ENCODE peak calls at places on chromosomes 4 and X, in nine cellular contexts. One of them, this sample, is unnamed.

GRCh38 chr4:169105620-169106019 is 95.6 kb upstream of the CBR4 start:
- DNase-seq in sigmoid colon: no peak
- DNase-seq in hepatocyte: no peak
- DNase-seq in body of pancreas: no peak
- DNase-seq in PC-3: no peak
- DNase-seq in A549: no peak
- DNase-seq in endothelial cell of umbilical vein: no peak
- DNase-seq in left lung: no peak
- DNase-seq in astrocyte: no peak
- DNase-seq in this sample: no peak

GRCh38 chr4:61528595-61528994 is 328.5 kb downstream of the ADGRL3 start:
- DNase-seq in sigmoid colon: no peak
- DNase-seq in hepatocyte: no peak
- DNase-seq in body of pancreas: no peak
- DNase-seq in PC-3: no peak
- DNase-seq in A549: no peak
- DNase-seq in endothelial cell of umbilical vein: no peak
- DNase-seq in left lung: no peak
- DNase-seq in astrocyte: no peak
- DNase-seq in this sample: no peak

GRCh38 chr4:7353846-7354610 is 80.7 kb downstream of the PSAPL1 start:
- DNase-seq in sigmoid colon: no peak
- DNase-seq in hepatocyte: no peak
- DNase-seq in body of pancreas: no peak
- DNase-seq in PC-3: no peak
- DNase-seq in A549: no peak
- DNase-seq in endothelial cell of umbilical vein: no peak
- DNase-seq in left lung: no peak
- DNase-seq in astrocyte: no peak
- DNase-seq in this sample: no peak

GRCh38 chrX:120450163-120450562 is 18.9 kb downstream of the LAMP2 start:
- DNase-seq in sigmoid colon: no peak
- DNase-seq in hepatocyte: no peak
- DNase-seq in body of pancreas: no peak
- DNase-seq in PC-3: peak
- DNase-seq in A549: peak
- DNase-seq in endothelial cell of umbilical vein: peak
- DNase-seq in left lung: no peak
- DNase-seq in astrocyte: no peak
- DNase-seq in this sample: no peak

GRCh38 chr4:56728512-56728911 is 47.4 kb upstream of the HOPX start:
- DNase-seq in sigmoid colon: peak
- DNase-seq in hepatocyte: peak
- DNase-seq in body of pancreas: no peak
- DNase-seq in PC-3: peak
- DNase-seq in A549: peak
- DNase-seq in endothelial cell of umbilical vein: peak
- DNase-seq in left lung: peak
- DNase-seq in astrocyte: peak
- DNase-seq in this sample: peak

GRCh38 chr4:177001271-177002175 is 208.8 kb upstream of the VEGFC start:
- DNase-seq in sigmoid colon: no peak
- DNase-seq in hepatocyte: no peak
- DNase-seq in body of pancreas: no peak
- DNase-seq in PC-3: peak
- DNase-seq in A549: peak
- DNase-seq in endothelial cell of umbilical vein: no peak
- DNase-seq in left lung: no peak
- DNase-seq in astrocyte: peak
- DNase-seq in this sample: no peak

GRCh38 chrX:82756272-82756671 is 751.8 kb upstream of the POU3F4 start:
- DNase-seq in sigmoid colon: no peak
- DNase-seq in hepatocyte: no peak
- DNase-seq in body of pancreas: no peak
- DNase-seq in PC-3: peak
- DNase-seq in A549: no peak
- DNase-seq in endothelial cell of umbilical vein: no peak
- DNase-seq in left lung: no peak
- DNase-seq in astrocyte: no peak
- DNase-seq in this sample: no peak

GRCh38 chr4:101621120-101621519 is 169.4 kb upstream of the BANK1 start:
- DNase-seq in sigmoid colon: no peak
- DNase-seq in hepatocyte: no peak
- DNase-seq in body of pancreas: no peak
- DNase-seq in PC-3: no peak
- DNase-seq in A549: no peak
- DNase-seq in endothelial cell of umbilical vein: no peak
- DNase-seq in left lung: no peak
- DNase-seq in astrocyte: peak
- DNase-seq in this sample: no peak

GRCh38 chr4:110780538-110780937 is 157.7 kb upstream of the PITX2 start:
- DNase-seq in sigmoid colon: no peak
- DNase-seq in hepatocyte: no peak
- DNase-seq in body of pancreas: no peak
- DNase-seq in PC-3: no peak
- DNase-seq in A549: no peak
- DNase-seq in endothelial cell of umbilical vein: no peak
- DNase-seq in left lung: no peak
- DNase-seq in astrocyte: no peak
- DNase-seq in this sample: no peak

DNA sequence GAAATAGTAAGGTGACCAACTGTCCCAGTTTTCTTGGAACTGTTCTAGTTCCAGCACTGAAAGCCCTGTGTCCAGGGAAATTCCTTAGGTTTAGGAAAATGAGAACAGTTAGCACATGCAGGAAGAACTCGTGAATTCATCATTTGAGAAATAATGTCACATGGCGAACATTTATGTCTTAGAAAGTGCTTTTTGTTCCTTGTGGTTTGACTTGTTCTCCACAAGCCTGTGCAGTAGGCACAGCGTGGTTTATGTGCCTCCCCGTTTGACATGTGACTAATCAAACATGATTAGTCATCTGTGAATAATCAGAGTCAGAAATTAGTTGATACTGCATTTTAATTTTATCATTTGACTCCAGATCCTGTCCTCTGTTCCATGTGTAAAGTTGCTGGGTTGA is 556.0 kb upstream of the CPEB2 start:
- DNase-seq in sigmoid colon: no peak
- DNase-seq in hepatocyte: no peak
- DNase-seq in body of pancreas: no peak
- DNase-seq in PC-3: peak
- DNase-seq in A549: no peak
- DNase-seq in endothelial cell of umbilical vein: no peak
- DNase-seq in left lung: no peak
- DNase-seq in astrocyte: peak
- DNase-seq in this sample: no peak
- H3K27ac ChIP-seq in sigmoid colon: no peak
- H3K27ac ChIP-seq in hepatocyte: no peak
- H3K27ac ChIP-seq in body of pancreas: no peak
- H3K27ac ChIP-seq in PC-3: peak
- H3K27ac ChIP-seq in A549: no peak
- H3K27ac ChIP-seq in endothelial cell of umbilical vein: no peak
- H3K27ac ChIP-seq in left lung: no peak
- H3K27ac ChIP-seq in astrocyte: no peak
- H3K27ac ChIP-seq in this sample: no peak

DNA sequence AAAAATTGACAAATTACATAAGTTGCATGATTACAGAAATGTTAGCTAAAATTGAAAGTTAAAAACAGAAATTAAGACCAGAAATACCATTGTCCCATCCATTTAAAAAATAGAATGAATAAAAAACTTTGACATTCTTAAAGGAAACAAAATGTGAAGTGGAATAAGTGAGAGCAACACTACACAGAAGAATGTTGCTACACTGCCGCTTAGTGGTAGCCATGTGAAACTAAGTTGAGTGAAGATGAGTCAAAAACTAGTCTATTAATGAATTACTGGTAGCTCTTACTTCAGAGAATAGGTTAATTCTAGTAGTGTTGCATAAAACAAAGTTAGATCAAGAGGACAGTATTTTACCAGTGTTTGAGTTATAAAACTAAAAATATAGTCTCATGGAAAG is 571.0 kb upstream of the KLHL4 start:
- DNase-seq in sigmoid colon: no peak
- DNase-seq in hepatocyte: peak
- DNase-seq in body of pancreas: no peak
- DNase-seq in PC-3: peak
- DNase-seq in A549: peak
- DNase-seq in endothelial cell of umbilical vein: peak
- DNase-seq in left lung: no peak
- DNase-seq in astrocyte: no peak
- DNase-seq in this sample: no peak
- TF ChIP-seq CTCF in sigmoid colon: peak
- TF ChIP-seq CTCF in hepatocyte: peak
- TF ChIP-seq CTCF in body of pancreas: peak
- TF ChIP-seq CTCF in PC-3: peak
- TF ChIP-seq CTCF in A549: peak
- TF ChIP-seq CTCF in endothelial cell of umbilical vein: peak
- TF ChIP-seq CTCF in left lung: peak
- TF ChIP-seq CTCF in astrocyte: peak
- TF ChIP-seq CTCF in this sample: peak

GRCh38 chrX:1676866-1677265 is 62.0 kb downstream of the ASMT start:
- DNase-seq in sigmoid colon: no peak
- DNase-seq in hepatocyte: no peak
- DNase-seq in body of pancreas: no peak
- DNase-seq in PC-3: no peak
- DNase-seq in A549: no peak
- DNase-seq in endothelial cell of umbilical vein: no peak
- DNase-seq in left lung: no peak
- DNase-seq in astrocyte: no peak
- DNase-seq in this sample: no peak

GRCh38 chrX:1681439-1681838 is 66.6 kb downstream of the ASMT start:
- DNase-seq in sigmoid colon: no peak
- DNase-seq in hepatocyte: no peak
- DNase-seq in body of pancreas: no peak
- DNase-seq in PC-3: no peak
- DNase-seq in A549: no peak
- DNase-seq in endothelial cell of umbilical vein: no peak
- DNase-seq in left lung: no peak
- DNase-seq in astrocyte: no peak
- DNase-seq in this sample: no peak

GRCh38 chrX:1673337-1673736 is 58.5 kb downstream of the ASMT start:
- DNase-seq in sigmoid colon: no peak
- DNase-seq in hepatocyte: peak
- DNase-seq in body of pancreas: peak
- DNase-seq in PC-3: peak
- DNase-seq in A549: peak
- DNase-seq in endothelial cell of umbilical vein: peak
- DNase-seq in left lung: no peak
- DNase-seq in astrocyte: no peak
- DNase-seq in this sample: no peak

GRCh38 chrX:1679238-1679637 is 64.4 kb downstream of the ASMT start:
- DNase-seq in sigmoid colon: no peak
- DNase-seq in hepatocyte: no peak
- DNase-seq in body of pancreas: no peak
- DNase-seq in PC-3: no peak
- DNase-seq in A549: no peak
- DNase-seq in endothelial cell of umbilical vein: no peak
- DNase-seq in left lung: no peak
- DNase-seq in astrocyte: no peak
- DNase-seq in this sample: no peak
- H3K27ac ChIP-seq in sigmoid colon: no peak
- H3K27ac ChIP-seq in hepatocyte: no peak
- H3K27ac ChIP-seq in body of pancreas: no peak
- H3K27ac ChIP-seq in PC-3: no peak
- H3K27ac ChIP-seq in A549: no peak
- H3K27ac ChIP-seq in endothelial cell of umbilical vein: no peak
- H3K27ac ChIP-seq in left lung: no peak
- H3K27ac ChIP-seq in astrocyte: no peak
- H3K27ac ChIP-seq in this sample: no peak

GRCh38 chr4:171181090-171181489 is 632.1 kb upstream of the GALNTL6 start:
- DNase-seq in sigmoid colon: no peak
- DNase-seq in hepatocyte: no peak
- DNase-seq in body of pancreas: no peak
- DNase-seq in PC-3: no peak
- DNase-seq in A549: no peak
- DNase-seq in endothelial cell of umbilical vein: no peak
- DNase-seq in left lung: no peak
- DNase-seq in astrocyte: no peak
- DNase-seq in this sample: no peak

GRCh38 chr4:171186700-171187099 is 626.5 kb upstream of the GALNTL6 start:
- DNase-seq in sigmoid colon: no peak
- DNase-seq in hepatocyte: peak
- DNase-seq in body of pancreas: peak
- DNase-seq in PC-3: no peak
- DNase-seq in A549: no peak
- DNase-seq in endothelial cell of umbilical vein: no peak
- DNase-seq in left lung: no peak
- DNase-seq in astrocyte: no peak
- DNase-seq in this sample: no peak
- TF ChIP-seq CTCF in sigmoid colon: no peak
- TF ChIP-seq CTCF in hepatocyte: peak
- TF ChIP-seq CTCF in body of pancreas: peak
- TF ChIP-seq CTCF in PC-3: no peak
- TF ChIP-seq CTCF in A549: no peak
- TF ChIP-seq CTCF in endothelial cell of umbilical vein: no peak
- TF ChIP-seq CTCF in left lung: no peak
- TF ChIP-seq CTCF in astrocyte: no peak
- TF ChIP-seq CTCF in this sample: no peak

GRCh38 chr4:183919173-183919572 is 14.1 kb downstream of the STOX2 start:
- DNase-seq in sigmoid colon: no peak
- DNase-seq in hepatocyte: no peak
- DNase-seq in body of pancreas: no peak
- DNase-seq in PC-3: no peak
- DNase-seq in A549: no peak
- DNase-seq in endothelial cell of umbilical vein: no peak
- DNase-seq in left lung: no peak
- DNase-seq in astrocyte: no peak
- DNase-seq in this sample: no peak
- H3K27ac ChIP-seq in sigmoid colon: no peak
- H3K27ac ChIP-seq in hepatocyte: no peak
- H3K27ac ChIP-seq in body of pancreas: no peak
- H3K27ac ChIP-seq in PC-3: no peak
- H3K27ac ChIP-seq in A549: no peak
- H3K27ac ChIP-seq in endothelial cell of umbilical vein: no peak
- H3K27ac ChIP-seq in left lung: no peak
- H3K27ac ChIP-seq in astrocyte: no peak
- H3K27ac ChIP-seq in this sample: no peak

GRCh38 chr4:170491981-170492380 is 402.2 kb upstream of the AADAT start:
- DNase-seq in sigmoid colon: no peak
- DNase-seq in hepatocyte: no peak
- DNase-seq in body of pancreas: no peak
- DNase-seq in PC-3: no peak
- DNase-seq in A549: no peak
- DNase-seq in endothelial cell of umbilical vein: no peak
- DNase-seq in left lung: no peak
- DNase-seq in astrocyte: no peak
- DNase-seq in this sample: no peak

GRCh38 chr4:170497729-170498128 is 408.0 kb upstream of the AADAT start:
- DNase-seq in sigmoid colon: no peak
- DNase-seq in hepatocyte: no peak
- DNase-seq in body of pancreas: no peak
- DNase-seq in PC-3: no peak
- DNase-seq in A549: no peak
- DNase-seq in endothelial cell of umbilical vein: no peak
- DNase-seq in left lung: no peak
- DNase-seq in astrocyte: no peak
- DNase-seq in this sample: no peak

GRCh38 chr4:170497105-170497504 is 407.3 kb upstream of the AADAT start:
- DNase-seq in sigmoid colon: no peak
- DNase-seq in hepatocyte: no peak
- DNase-seq in body of pancreas: no peak
- DNase-seq in PC-3: peak
- DNase-seq in A549: peak
- DNase-seq in endothelial cell of umbilical vein: no peak
- DNase-seq in left lung: no peak
- DNase-seq in astrocyte: no peak
- DNase-seq in this sample: no peak
- TF ChIP-seq CTCF in sigmoid colon: no peak
- TF ChIP-seq CTCF in hepatocyte: no peak
- TF ChIP-seq CTCF in body of pancreas: no peak
- TF ChIP-seq CTCF in PC-3: no peak
- TF ChIP-seq CTCF in A549: no peak
- TF ChIP-seq CTCF in endothelial cell of umbilical vein: no peak
- TF ChIP-seq CTCF in left lung: no peak
- TF ChIP-seq CTCF in astrocyte: no peak
- TF ChIP-seq CTCF in this sample: no peak